ENCODE peak calls at places on chromosomes 6 and 20, in six cellular contexts. One of them, this sample, is unnamed.

GRCh38 chr20:14612389-14612788 is 275.0 kb upstream of the FLRT3 start:
- DNase-seq in endothelial cell: no peak
- DNase-seq in iPS-NIHi11: no peak
- DNase-seq in stimulated activated CD4-positive, alpha-beta T cell treated with anti-CD3 and anti-CD28 coated beads, Interleukin-2, amount 100 ng/mL, for 24 hours: no peak
- DNase-seq in SHP77: no peak
- DNase-seq in gastrocnemius medialis: no peak
- DNase-seq in this sample: no peak

GRCh38 chr6:20946037-20946436 is 411.8 kb downstream of the CDKAL1 start:
- DNase-seq in stimulated activated CD4-positive, alpha-beta T cell treated with anti-CD3 and anti-CD28 coated beads, Interleukin-2, amount 100 ng/mL, for 24 hours: no peak
- DNase-seq in iPS-NIHi11: peak
- DNase-seq in endothelial cell: no peak
- DNase-seq in gastrocnemius medialis: no peak
- DNase-seq in SHP77: no peak
- DNase-seq in this sample: no peak

GRCh38 chr6:21352131-21352530 is 241.4 kb upstream of the SOX4 start:
- DNase-seq in endothelial cell: no peak
- DNase-seq in iPS-NIHi11: no peak
- DNase-seq in SHP77: no peak
- DNase-seq in gastrocnemius medialis: no peak
- DNase-seq in stimulated activated CD4-positive, alpha-beta T cell treated with anti-CD3 and anti-CD28 coated beads, Interleukin-2, amount 100 ng/mL, for 24 hours: no peak
- DNase-seq in this sample: no peak

GRCh38 chr6:83463886-83464285 is 33.0 kb upstream of the ME1 start:
- DNase-seq in stimulated activated CD4-positive, alpha-beta T cell treated with anti-CD3 and anti-CD28 coated beads, Interleukin-2, amount 100 ng/mL, for 24 hours: no peak
- DNase-seq in gastrocnemius medialis: no peak
- DNase-seq in endothelial cell: no peak
- DNase-seq in iPS-NIHi11: no peak
- DNase-seq in SHP77: no peak
- DNase-seq in this sample: no peak

GRCh38 chr6:6365242-6365641 is 44.8 kb upstream of the F13A1 start:
- DNase-seq in stimulated activated CD4-positive, alpha-beta T cell treated with anti-CD3 and anti-CD28 coated beads, Interleukin-2, amount 100 ng/mL, for 24 hours: no peak
- DNase-seq in endothelial cell: no peak
- DNase-seq in gastrocnemius medialis: no peak
- DNase-seq in SHP77: no peak
- DNase-seq in iPS-NIHi11: no peak
- DNase-seq in this sample: no peak

GRCh38 chr6:15218401-15218800 is 27.5 kb upstream of the JARID2 start:
- DNase-seq in SHP77: no peak
- DNase-seq in stimulated activated CD4-positive, alpha-beta T cell treated with anti-CD3 and anti-CD28 coated beads, Interleukin-2, amount 100 ng/mL, for 24 hours: no peak
- DNase-seq in iPS-NIHi11: no peak
- DNase-seq in endothelial cell: no peak
- DNase-seq in gastrocnemius medialis: no peak
- DNase-seq in this sample: no peak

GRCh38 chr6:47138046-47138445 is 95.9 kb upstream of the ADGRF1 start:
- DNase-seq in endothelial cell: no peak
- DNase-seq in stimulated activated CD4-positive, alpha-beta T cell treated with anti-CD3 and anti-CD28 coated beads, Interleukin-2, amount 100 ng/mL, for 24 hours: no peak
- DNase-seq in SHP77: no peak
- DNase-seq in gastrocnemius medialis: no peak
- DNase-seq in iPS-NIHi11: no peak
- DNase-seq in this sample: no peak

GRCh38 chr20:44776977-44777376 is 31.3 kb downstream of the KCNK15 start:
- DNase-seq in endothelial cell: peak
- DNase-seq in iPS-NIHi11: peak
- DNase-seq in gastrocnemius medialis: no peak
- DNase-seq in stimulated activated CD4-positive, alpha-beta T cell treated with anti-CD3 and anti-CD28 coated beads, Interleukin-2, amount 100 ng/mL, for 24 hours: no peak
- DNase-seq in SHP77: no peak
- DNase-seq in this sample: no peak

GRCh38 chr6:29908710-29909109 is 33.6 kb upstream of the HLA-A start:
- DNase-seq in stimulated activated CD4-positive, alpha-beta T cell treated with anti-CD3 and anti-CD28 coated beads, Interleukin-2, amount 100 ng/mL, for 24 hours: no peak
- DNase-seq in endothelial cell: no peak
- DNase-seq in SHP77: no peak
- DNase-seq in iPS-NIHi11: no peak
- DNase-seq in gastrocnemius medialis: no peak
- DNase-seq in this sample: no peak

GRCh38 chr20:5780233-5781217 is 30.3 kb downstream of the SHLD1 start:
- DNase-seq in SHP77: no peak
- DNase-seq in endothelial cell: no peak
- DNase-seq in stimulated activated CD4-positive, alpha-beta T cell treated with anti-CD3 and anti-CD28 coated beads, Interleukin-2, amount 100 ng/mL, for 24 hours: no peak
- DNase-seq in gastrocnemius medialis: no peak
- DNase-seq in iPS-NIHi11: no peak
- DNase-seq in this sample: no peak

GRCh38 chr20:41213150-41213820 is 75.9 kb downstream of the PLCG1 start:
- DNase-seq in endothelial cell: no peak
- DNase-seq in SHP77: no peak
- DNase-seq in stimulated activated CD4-positive, alpha-beta T cell treated with anti-CD3 and anti-CD28 coated beads, Interleukin-2, amount 100 ng/mL, for 24 hours: no peak
- DNase-seq in gastrocnemius medialis: no peak
- DNase-seq in iPS-NIHi11: no peak
- DNase-seq in this sample: no peak

GRCh38 chr6:32529697-32530429 is at the start of gene HLA-DRB5:
- DNase-seq in stimulated activated CD4-positive, alpha-beta T cell treated with anti-CD3 and anti-CD28 coated beads, Interleukin-2, amount 100 ng/mL, for 24 hours: no peak
- DNase-seq in gastrocnemius medialis: peak
- DNase-seq in endothelial cell: no peak
- DNase-seq in iPS-NIHi11: no peak
- DNase-seq in SHP77: no peak
- DNase-seq in this sample: peak

GRCh38 chr6:151009576-151009975 is 144.1 kb downstream of the MTHFD1L start:
- DNase-seq in SHP77: no peak
- DNase-seq in endothelial cell: no peak
- DNase-seq in iPS-NIHi11: peak
- DNase-seq in gastrocnemius medialis: no peak
- DNase-seq in stimulated activated CD4-positive, alpha-beta T cell treated with anti-CD3 and anti-CD28 coated beads, Interleukin-2, amount 100 ng/mL, for 24 hours: no peak
- DNase-seq in this sample: no peak

GRCh38 chr6:170080828-170081368 is 210.0 kb downstream of the DLL1 start:
- DNase-seq in iPS-NIHi11: peak
- DNase-seq in stimulated activated CD4-positive, alpha-beta T cell treated with anti-CD3 and anti-CD28 coated beads, Interleukin-2, amount 100 ng/mL, for 24 hours: no peak
- DNase-seq in endothelial cell: peak
- DNase-seq in SHP77: peak
- DNase-seq in gastrocnemius medialis: peak
- DNase-seq in this sample: peak

GRCh38 chr6:145310116-145310515 is 425.2 kb downstream of the EPM2A start:
- DNase-seq in iPS-NIHi11: no peak
- DNase-seq in stimulated activated CD4-positive, alpha-beta T cell treated with anti-CD3 and anti-CD28 coated beads, Interleukin-2, amount 100 ng/mL, for 24 hours: no peak
- DNase-seq in endothelial cell: no peak
- DNase-seq in SHP77: no peak
- DNase-seq in gastrocnemius medialis: no peak
- DNase-seq in this sample: no peak

GRCh38 chr6:108737594-108738546 is 110.4 kb upstream of the ARMC2 start:
- DNase-seq in gastrocnemius medialis: no peak
- DNase-seq in SHP77: no peak
- DNase-seq in iPS-NIHi11: no peak
- DNase-seq in endothelial cell: no peak
- DNase-seq in stimulated activated CD4-positive, alpha-beta T cell treated with anti-CD3 and anti-CD28 coated beads, Interleukin-2, amount 100 ng/mL, for 24 hours: peak
- DNase-seq in this sample: peak

GRCh38 chr6:87730310-87730709 is 28.3 kb upstream of the AKIRIN2 start:
- DNase-seq in gastrocnemius medialis: peak
- DNase-seq in endothelial cell: no peak
- DNase-seq in SHP77: no peak
- DNase-seq in iPS-NIHi11: no peak
- DNase-seq in stimulated activated CD4-positive, alpha-beta T cell treated with anti-CD3 and anti-CD28 coated beads, Interleukin-2, amount 100 ng/mL, for 24 hours: no peak
- DNase-seq in this sample: peak

GRCh38 chr6:131828080-131828479 is 20.3 kb downstream of the ENPP1 start:
- DNase-seq in endothelial cell: no peak
- DNase-seq in gastrocnemius medialis: no peak
- DNase-seq in iPS-NIHi11: no peak
- DNase-seq in SHP77: no peak
- DNase-seq in stimulated activated CD4-positive, alpha-beta T cell treated with anti-CD3 and anti-CD28 coated beads, Interleukin-2, amount 100 ng/mL, for 24 hours: no peak
- DNase-seq in this sample: peak